ENCODE peak calls at places on chromosomes 2 and 18, in eight cellular contexts. W, Z, I, G, T, V, H and S are unnamed samples.

GRCh38 chr2:60383421-60384117 is 169.9 kb downstream of the BCL11A start:
- DNase-seq in W (no peak), Z (no peak), I (no peak), G (no peak), T (no peak), V (no peak), H (no peak), S (no peak)

GRCh38 chr2:173002751-173003541 is 72.7 kb upstream of the MAP3K20 start:
- DNase-seq in W (no peak), Z (no peak), I (no peak), G (no peak), T (no peak), V (no peak), H (no peak), S (no peak)

GRCh38 chr18:23826850-23827620 is 137.8 kb downstream of the LAMA3 start:
- DNase-seq in W (no peak), Z (no peak), I (no peak), G (no peak), T (no peak), V (no peak), H (no peak), S (no peak)

GRCh38 chr2:240325654-240326031 is 109.8 kb upstream of the GPC1 start:
- DNase-seq in W (no peak), Z (peak), I (no peak), G (peak), T (no peak), V (no peak), H (no peak), S (no peak)

GRCh38 chr2:38788306-38788705 is 10.3 kb downstream of the GEMIN6 start:
- DNase-seq in W (no peak), Z (no peak), I (no peak), G (no peak), T (no peak), V (no peak), H (no peak), S (no peak)

GRCh38 chr2:214558341-214558740 is 147.5 kb downstream of the VWC2L start:
- DNase-seq in W (no peak), Z (no peak), I (no peak), G (no peak), T (no peak), V (no peak), H (no peak), S (no peak)

GRCh38 chr2:216740557-216741222 is 45.3 kb upstream of the IGFBP5 start:
- DNase-seq in W (peak), Z (no peak), I (no peak), G (no peak), T (no peak), V (peak), H (no peak), S (no peak)

GRCh38 chr18:65968605-65969004 is 217.8 kb downstream of the CDH7 start:
- DNase-seq in W (no peak), Z (no peak), I (no peak), G (no peak), T (no peak), V (no peak), H (no peak), S (no peak)

GRCh38 chr18:79547413-79548076 is 132.1 kb upstream of the CTDP1 start:
- DNase-seq in W (no peak), Z (no peak), I (no peak), G (no peak), T (no peak), V (no peak), H (no peak), S (no peak)

GRCh38 chr2:9770308-9771100 is 72.8 kb upstream of the TAF1B start:
- DNase-seq in W (peak), Z (no peak), I (peak), G (peak), T (no peak), V (peak), H (peak), S (peak)

GRCh38 chr2:23489471-23490400 is 104.8 kb downstream of the KLHL29 start:
- DNase-seq in W (no peak), Z (peak), I (no peak), G (no peak), T (no peak), V (peak), H (no peak), S (no peak)

GRCh38 chr2:159093496-159093895 is 125.1 kb downstream of the TANC1 start:
- DNase-seq in W (no peak), Z (no peak), I (no peak), G (no peak), T (no peak), V (peak), H (no peak), S (no peak)

GRCh38 chr2:226619707-226620106 is 179.9 kb downstream of the IRS1 start:
- DNase-seq in W (no peak), Z (no peak), I (no peak), G (no peak), T (no peak), V (no peak), H (no peak), S (no peak)

GRCh38 chr18:13137041-13137938 is 81.3 kb upstream of the LDLRAD4 start:
- DNase-seq in W (no peak), Z (no peak), I (no peak), G (no peak), T (no peak), V (peak), H (peak), S (no peak)

GRCh38 chr2:210541280-210541902 is 15.0 kb upstream of the CPS1 start:
- DNase-seq in W (no peak), Z (no peak), I (no peak), G (no peak), T (no peak), V (peak), H (no peak), S (no peak)

GRCh38 chr2:35787302-35788031 is 568.1 kb upstream of the CRIM1 start:
- DNase-seq in W (no peak), Z (no peak), I (no peak), G (no peak), T (no peak), V (no peak), H (no peak), S (no peak)

GRCh38 chr2:118431188-118431562 is 342.9 kb downstream of the INSIG2 start:
- DNase-seq in W (no peak), Z (no peak), I (no peak), G (no peak), T (no peak), V (no peak), H (no peak), S (no peak)

GRCh38 chr2:112216158-112216557 is 38.7 kb downstream of the ZC3H8 start:
- DNase-seq in W (no peak), Z (no peak), I (no peak), G (no peak), T (no peak), V (peak), H (no peak), S (no peak)

GRCh38 chr2:201406077-201406662 is 45.1 kb downstream of the TRAK2 start:
- DNase-seq in W (peak), Z (peak), I (no peak), G (no peak), T (no peak), V (peak), H (no peak), S (no peak)